ENCODE peak calls at places on chromosomes 7 and 10, in nine cellular contexts. V is AG09319; G is endothelial cell; B is activated CD4-positive, alpha-beta T cell treated with anti-CD3 and anti-CD28 coated beads, Interleukin-2, amount 50 U/mL, for 1 hour; K is cardiac septum; H is stimulated activated CD4-positive, alpha-beta T cell treated with anti-CD3 and anti-CD28 coated beads, Interleukin-1b, Interleukin-23, amount 100 ng/mL, for 24 hours; S is HS-5; E is nucleus accumbens; D is RPMI8226. Z is an unnamed sample.
A peak's percentile ranks its signal among the peaks of the same experiment; 100 is the strongest.

GRCh38 chr7:44065431-44066110 is at the start of gene PGAM2:
- DNase-seq in V (no peak), G (no peak), B (no peak), K (peak; percentile 92), H (no peak), S (no peak), E (peak; percentile 33), D (peak; percentile 57), Z (peak; percentile 89)

GRCh38 chr10:125157473-125157865 is 2.9 kb downstream of the CTBP2 start:
- DNase-seq in V (no peak), G (no peak), B (no peak), K (peak; percentile 5), H (no peak), S (no peak), E (no peak), D (no peak), Z (no peak)

GRCh38 chr7:150466477-150466876 is 16.0 kb downstream of the GIMAP8 start:
- DNase-seq in V (no peak), G (no peak), B (no peak), K (no peak), H (no peak), S (no peak), E (no peak), D (no peak), Z (no peak)

GRCh38 chr10:86723009-86723408 is 33.4 kb upstream of the BMPR1A start:
- DNase-seq in V (no peak), G (no peak), B (no peak), K (no peak), H (no peak), S (no peak), E (no peak), D (no peak), Z (no peak)

GRCh38 chr7:158555034-158555520 is 32.5 kb downstream of the PTPRN2 start:
- DNase-seq in V (no peak), G (no peak), B (no peak), K (no peak), H (no peak), S (no peak), E (no peak), D (no peak), Z (no peak)

GRCh38 chr7:101891936-101892640 is 74.7 kb downstream of the CUX1 start:
- DNase-seq in V (no peak), G (no peak), B (no peak), K (no peak), H (no peak), S (no peak), E (no peak), D (no peak), Z (no peak)

GRCh38 chr7:130423636-130424035 is 17.2 kb downstream of the CEP41 start:
- DNase-seq in V (no peak), G (no peak), B (no peak), K (no peak), H (no peak), S (no peak), E (no peak), D (no peak), Z (no peak)

GRCh38 chr7:148303295-148304013 is 287.1 kb upstream of the C7orf33 start:
- DNase-seq in V (no peak), G (no peak), B (no peak), K (no peak), H (no peak), S (no peak), E (no peak), D (peak; percentile 98), Z (peak; percentile 60)

GRCh38 chr7:71491331-71491730 is 359.4 kb downstream of the GALNT17 start:
- DNase-seq in V (no peak), G (no peak), B (no peak), K (no peak), H (no peak), S (no peak), E (no peak), D (no peak), Z (no peak)

GRCh38 chr10:131726967-131727366 is 173.8 kb upstream of the PPP2R2D start:
- DNase-seq in V (no peak), G (no peak), B (no peak), K (peak; percentile 60), H (no peak), S (no peak), E (no peak), D (no peak), Z (no peak)

GRCh38 chr10:96130326-96130758 is 245 bp downstream of the ZNF518A start:
- DNase-seq in V (peak; percentile 56), G (peak; percentile 81), B (peak; percentile 67), K (peak; percentile 81), H (peak; percentile 46), S (no peak), E (no peak), D (peak; percentile 84), Z (peak; percentile 4)

GRCh38 chr7:47332213-47332612 is 249.7 kb downstream of the TNS3 start:
- DNase-seq in V (no peak), G (peak; percentile 27), B (no peak), K (no peak), H (no peak), S (no peak), E (no peak), D (no peak), Z (no peak)

GRCh38 chr10:48289652-48290238 is 15.2 kb upstream of the FRMPD2 start:
- DNase-seq in V (no peak), G (peak; percentile 75), B (peak; percentile 35), K (no peak), H (peak; percentile 10), S (no peak), E (peak; percentile 36), D (peak; percentile 54), Z (no peak)

GRCh38 chr10:125473138-125473793 is 209.7 kb downstream of the TEX36 start:
- DNase-seq in V (no peak), G (no peak), B (no peak), K (no peak), H (no peak), S (no peak), E (no peak), D (no peak), Z (no peak)

GRCh38 chr7:110541962-110542361 is 549.0 kb upstream of the LRRN3 start:
- DNase-seq in V (no peak), G (no peak), B (no peak), K (no peak), H (no peak), S (no peak), E (no peak), D (no peak), Z (no peak)

GRCh38 chr10:91864099-91864498 is 45.2 kb downstream of the FGFBP3 start:
- DNase-seq in V (no peak), G (no peak), B (no peak), K (no peak), H (no peak), S (no peak), E (no peak), D (no peak), Z (no peak)

GRCh38 chr7:30510124-30511074 is 5.8 kb upstream of the GGCT start:
- DNase-seq in V (peak; percentile 8), G (peak; percentile 29), B (peak; percentile 17), K (no peak), H (no peak), S (no peak), E (no peak), D (peak; percentile 59), Z (no peak)

GRCh38 chr7:159229683-159230475 is 85.2 kb upstream of the VIPR2 start:
- DNase-seq in V (no peak), G (no peak), B (no peak), K (no peak), H (no peak), S (no peak), E (no peak), D (no peak), Z (no peak)

GRCh38 chr7:151873402-151873965 is 3.4 kb downstream of the PRKAG2 start:
- DNase-seq in V (no peak), G (no peak), B (no peak), K (no peak), H (no peak), S (no peak), E (no peak), D (no peak), Z (peak; percentile 33)

GRCh38 chr7:1458676-1459511 is at the start of gene MICALL2:
- DNase-seq in V (peak; percentile 59), G (peak; percentile 36), B (peak; percentile 22), K (peak; percentile 87), H (no peak), S (peak; percentile 71), E (no peak), D (peak; percentile 78), Z (peak; percentile 71)